ENCODE peak calls at places on chromosomes 1 and 21, in nine cellular contexts. V is IMR-90, Q is tibial nerve, U is esophagus muscularis mucosa, P is ovary, T is uterus, O is HCT116, K is upper lobe of left lung, A is body of pancreas. H is an unnamed sample.

GRCh38 chr1:1550591-1551432 is 10.4 kb upstream of the TMEM240 start:
- DNase-seq in V (peak), Q (no peak), U (no peak), P (no peak), T (no peak), O (no peak), K (peak), A (no peak), H (no peak)

GRCh38 chr1:239829535-239829934 is 262.1 kb upstream of the FMN2 start:
- DNase-seq in V (no peak), Q (no peak), U (no peak), P (no peak), T (no peak), O (no peak), K (no peak), A (no peak), H (no peak)

GRCh38 chr1:213166868-213167267 is 115.8 kb downstream of the RPS6KC1 start:
- DNase-seq in V (no peak), Q (no peak), U (no peak), P (no peak), T (no peak), O (no peak), K (no peak), A (no peak), H (no peak)

GRCh38 chr1:235024045-235024439 is 104.6 kb downstream of the TOMM20 start:
- DNase-seq in V (no peak), Q (no peak), U (no peak), P (no peak), T (no peak), O (no peak), K (no peak), A (no peak), H (no peak)

GRCh38 chr1:155079487-155080249 is 1.0 kb downstream of the EFNA3 start:
- DNase-seq in V (no peak), Q (no peak), U (no peak), P (peak), T (no peak), O (no peak), K (peak), A (peak), H (no peak)

GRCh38 chr1:186050360-186050759 is 316.2 kb downstream of the HMCN1 start:
- DNase-seq in V (peak), Q (no peak), U (no peak), P (no peak), T (no peak), O (no peak), K (no peak), A (no peak), H (no peak)

GRCh38 chr1:231107600-231108326 is 54.1 kb upstream of the TRIM67 start:
- DNase-seq in V (no peak), Q (no peak), U (no peak), P (no peak), T (no peak), O (no peak), K (no peak), A (no peak), H (no peak)

GRCh38 chr1:205769641-205770365 is 5.5 kb downstream of the RAB29 start:
- DNase-seq in V (no peak), Q (no peak), U (no peak), P (no peak), T (no peak), O (no peak), K (no peak), A (no peak), H (no peak)

GRCh38 chr1:200226268-200226968 is 183.4 kb downstream of the ZNF281 start:
- DNase-seq in V (peak), Q (no peak), U (no peak), P (no peak), T (no peak), O (no peak), K (no peak), A (peak), H (no peak)

GRCh38 chr1:71548398-71548797 is 467.6 kb upstream of the ZRANB2 start:
- DNase-seq in V (no peak), Q (no peak), U (no peak), P (no peak), T (no peak), O (no peak), K (no peak), A (no peak), H (no peak)

GRCh38 chr1:44811714-44812151 is 3.4 kb downstream of the BTBD19 start:
- DNase-seq in V (peak), Q (no peak), U (no peak), P (peak), T (peak), O (no peak), K (no peak), A (no peak), H (no peak)

GRCh38 chr1:216765346-216766300 is 42.4 kb upstream of the ESRRG start:
- DNase-seq in V (no peak), Q (no peak), U (no peak), P (no peak), T (no peak), O (no peak), K (no peak), A (no peak), H (no peak)

GRCh38 chr21:14560555-14560954 is 14.4 kb upstream of the SAMSN1 start:
- DNase-seq in V (no peak), Q (no peak), U (no peak), P (no peak), T (no peak), O (no peak), K (no peak), A (no peak), H (no peak)

GRCh38 chr1:204121840-204122555 is 29.8 kb downstream of the ETNK2 start:
- DNase-seq in V (no peak), Q (no peak), U (no peak), P (no peak), T (no peak), O (no peak), K (peak), A (no peak), H (no peak)
- TF ChIP-seq POLR2A in V (no peak), Q (no peak), U (no peak), P (no peak), T (no peak), O (no peak), K (no peak), A (no peak), H (no peak)

GRCh38 chr1:15777913-15778707 is 19.5 kb downstream of the FBLIM1 start:
- DNase-seq in V (no peak), Q (no peak), U (no peak), P (no peak), T (no peak), O (no peak), K (no peak), A (no peak), H (no peak)
- TF ChIP-seq POLR2A in V (no peak), Q (no peak), U (no peak), P (no peak), T (no peak), O (no peak), K (no peak), A (no peak), H (no peak)

DNA sequence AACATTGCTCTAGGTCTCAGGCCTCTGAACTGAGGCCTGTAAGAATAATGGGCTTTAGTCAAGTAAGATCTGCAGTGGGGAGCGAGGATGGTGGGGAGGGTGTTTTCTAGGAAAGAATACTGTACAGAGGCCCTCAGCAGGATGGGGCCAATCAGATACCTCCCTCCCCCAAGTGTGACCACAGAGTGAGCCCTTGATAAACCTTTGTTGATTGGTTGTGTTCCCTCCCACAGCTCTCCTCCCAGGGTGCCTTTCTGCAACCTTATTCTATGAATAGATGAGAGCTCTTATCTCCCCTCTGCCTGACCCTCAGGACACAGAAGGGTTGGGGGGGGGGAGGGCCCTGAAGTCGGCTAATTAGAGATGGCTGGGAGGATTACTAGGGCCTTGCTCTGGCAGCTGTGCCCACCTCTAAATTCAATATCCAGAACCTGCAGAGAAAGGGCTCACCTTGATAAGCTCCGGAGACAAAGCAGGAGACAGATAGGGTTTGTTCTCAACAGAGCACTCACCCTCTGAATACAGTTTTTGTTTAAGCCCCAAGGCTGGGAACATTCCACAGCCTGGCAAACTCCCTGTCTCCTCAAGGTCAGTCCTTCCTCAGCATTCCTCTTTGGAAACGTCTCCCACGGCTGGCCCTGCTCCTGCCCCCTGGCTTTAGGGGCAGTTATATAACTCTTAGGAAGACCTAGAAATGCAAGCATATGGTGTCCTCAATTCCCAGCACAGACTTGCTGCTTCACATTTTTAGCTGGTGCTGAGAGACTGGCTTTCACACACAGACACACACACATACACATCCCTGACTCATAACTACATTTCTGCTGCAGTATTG is 42.9 kb downstream of the ATP1A1 start:
- DNase-seq in V (peak), Q (no peak), U (no peak), P (no peak), T (no peak), O (no peak), K (no peak), A (peak), H (no peak)
- TF ChIP-seq POLR2A in V (no peak), Q (no peak), U (no peak), P (no peak), T (no peak), O (no peak), K (no peak), A (no peak), H (no peak)

DNA sequence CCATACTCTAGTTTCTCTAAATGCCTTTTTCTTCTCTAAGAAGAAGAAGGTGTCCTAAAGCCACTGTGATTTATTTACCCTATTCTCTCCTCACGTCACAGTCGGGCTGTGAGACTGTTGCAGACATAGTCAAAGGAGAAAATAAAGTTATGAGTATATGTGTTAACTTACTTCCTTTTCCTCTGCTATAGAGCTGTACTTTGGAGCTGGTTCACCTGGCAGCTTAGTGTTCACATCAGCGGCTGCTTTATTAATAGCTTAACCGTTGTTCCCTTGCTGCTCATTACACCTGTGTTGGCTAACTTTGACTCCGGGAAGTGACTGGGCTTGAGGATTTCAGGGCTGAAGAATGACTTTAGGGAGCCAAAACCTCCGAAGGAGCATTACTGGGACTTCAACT is 3.6 kb downstream of the PFKFB2 start:
- DNase-seq in V (no peak), Q (no peak), U (no peak), P (no peak), T (no peak), O (no peak), K (no peak), A (peak), H (no peak)
- TF ChIP-seq POLR2A in V (no peak), Q (no peak), U (no peak), P (no peak), T (no peak), O (no peak), K (no peak), A (no peak), H (no peak)

DNA sequence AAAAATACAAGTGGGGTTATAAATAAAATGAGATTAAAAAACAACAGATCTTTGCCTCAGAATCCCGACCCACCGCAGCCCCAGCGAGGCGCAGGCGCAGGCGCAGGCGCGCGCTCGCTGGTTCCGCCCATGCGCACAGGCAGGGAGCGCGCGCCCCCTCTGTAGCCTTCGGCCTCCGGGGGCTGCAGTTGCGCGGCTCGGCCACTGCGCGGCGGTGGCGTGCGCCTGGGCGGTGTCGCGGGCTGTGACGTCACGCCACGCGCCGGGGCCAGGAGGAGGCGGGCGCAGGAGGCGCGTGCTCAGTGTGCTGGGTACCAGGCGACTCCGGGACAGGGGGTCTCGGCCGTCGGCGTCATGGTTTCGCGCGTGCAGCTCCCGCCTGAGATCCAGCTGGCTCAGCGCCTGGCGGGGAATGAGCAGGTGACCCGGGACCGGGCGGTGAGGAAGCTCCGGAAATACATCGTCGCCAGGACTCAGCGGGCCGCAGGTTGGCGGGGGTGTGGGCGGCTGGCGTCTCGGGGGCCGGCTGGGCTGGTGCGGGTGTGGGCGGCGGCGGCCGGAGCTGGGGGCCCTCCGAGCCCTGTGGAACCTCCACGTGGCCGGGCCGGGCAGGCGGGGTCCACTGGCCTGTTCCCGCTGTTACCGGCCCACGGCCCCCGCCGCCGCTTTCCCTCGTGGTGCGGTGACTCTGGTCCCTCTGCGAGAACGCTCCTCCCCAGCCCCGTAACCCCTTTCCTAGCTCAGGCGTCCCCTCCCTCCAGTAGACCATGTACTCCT is at the start of gene RRP1:
- DNase-seq in V (peak), Q (peak), U (peak), P (peak), T (peak), O (peak), K (peak), A (peak), H (peak)
- TF ChIP-seq POLR2A in V (peak), Q (peak), U (no peak), P (peak), T (peak), O (peak), K (peak), A (peak), H (peak)

H was measured in H54.